ENCODE peak calls at places on chromosomes 5 and 9, in four cellular contexts. V is brain microvascular endothelial cell, I is A549, R is lower lobe of right lung. G is an unnamed sample.

GRCh38 chr5:19795218-19795617 is 192.8 kb downstream of the CDH18 start:
- DNase-seq in V (no peak), I (no peak), R (no peak), G (no peak)

GRCh38 chr9:130936285-130937117 is 2.5 kb downstream of the FIBCD1 start:
- DNase-seq in I (peak), V (peak), R (no peak), G (no peak)

GRCh38 chr5:151155777-151156731 is 1.5 kb downstream of the ANXA6 start:
- DNase-seq in I (no peak), R (no peak), V (peak), G (no peak)

GRCh38 chr5:151063136-151063544 is 17.7 kb downstream of the TNIP1 start:
- DNase-seq in V (peak), R (no peak), I (peak), G (no peak)

GRCh38 chr5:160434022-160434531 is 12.4 kb downstream of the PTTG1 start:
- DNase-seq in I (no peak), V (no peak), R (peak), G (peak)

GRCh38 chr9:14023285-14023684 is 290.7 kb downstream of the NFIB start:
- DNase-seq in I (no peak), V (no peak), R (no peak), G (no peak)

GRCh38 chr9:106575903-106576755 is 286.8 kb upstream of the ZNF462 start:
- DNase-seq in V (no peak), R (no peak), I (no peak), G (no peak)

GRCh38 chr5:74848553-74849025 is 17.6 kb downstream of the FAM169A start:
- DNase-seq in V (no peak), R (no peak), I (no peak), G (no peak)

GRCh38 chr9:114362394-114362793 is 25.4 kb downstream of the AKNA start:
- DNase-seq in R (no peak), I (no peak), V (no peak), G (no peak)

GRCh38 chr9:122661416-122661815 is at the start of gene OR1L1:
- DNase-seq in R (no peak), I (no peak), V (no peak), G (no peak)

GRCh38 chr9:68979538-68980314 is 34.2 kb downstream of the PRKACG start:
- DNase-seq in R (no peak), V (no peak), I (no peak), G (no peak)

GRCh38 chr9:5510991-5511390 is 660 bp downstream of the PDCD1LG2 start:
- DNase-seq in V (no peak), R (no peak), I (no peak), G (no peak)

GRCh38 chr9:110389148-110389783 is 51.6 kb upstream of the TXNDC8 start:
- DNase-seq in I (no peak), V (no peak), R (no peak), G (no peak)

GRCh38 chr5:32777733-32778132 is 66.6 kb downstream of the NPR3 start:
- DNase-seq in I (no peak), R (no peak), V (no peak), G (no peak)

GRCh38 chr5:108379722-108380530 is 2.0 kb downstream of the FBXL17 start:
- DNase-seq in R (no peak), V (peak), I (no peak), G (no peak)

GRCh38 chr9:121684381-121685145 is 33.1 kb downstream of the DAB2IP start:
- DNase-seq in I (peak), V (no peak), R (peak), G (peak)

GRCh38 chr9:127112683-127113539 is 9.5 kb downstream of the ANGPTL2 start:
- DNase-seq in V (no peak), I (no peak), R (peak), G (no peak)

GRCh38 chr9:91429501-91429900 is 5.9 kb upstream of the NFIL3 start:
- DNase-seq in V (no peak), I (no peak), R (no peak), G (no peak)

GRCh38 chr5:24633705-24634325 is 11.0 kb downstream of the CDH10 start:
- DNase-seq in V (peak), I (peak), R (no peak), G (no peak)

GRCh38 chr5:158433634-158434033 is 574.7 kb upstream of the CLINT1 start:
- DNase-seq in V (no peak), I (no peak), R (no peak), G (no peak)

GRCh38 chr5:75964008-75964407 is 119.2 kb upstream of the SV2C start:
- DNase-seq in R (no peak), V (no peak), I (no peak), G (no peak)

GRCh38 chr5:88780731-88781130 is 102.3 kb downstream of the MEF2C start:
- DNase-seq in V (no peak), R (no peak), I (no peak), G (no peak)

GRCh38 chr9:13432914-13433313 is 153.4 kb upstream of the MPDZ start:
- DNase-seq in V (no peak), R (no peak), I (no peak), G (no peak)

GRCh38 chr5:65326912-65327311 is 154.8 kb downstream of the ADAMTS6 start:
- DNase-seq in R (no peak), I (no peak), V (peak), G (no peak)

DNA sequence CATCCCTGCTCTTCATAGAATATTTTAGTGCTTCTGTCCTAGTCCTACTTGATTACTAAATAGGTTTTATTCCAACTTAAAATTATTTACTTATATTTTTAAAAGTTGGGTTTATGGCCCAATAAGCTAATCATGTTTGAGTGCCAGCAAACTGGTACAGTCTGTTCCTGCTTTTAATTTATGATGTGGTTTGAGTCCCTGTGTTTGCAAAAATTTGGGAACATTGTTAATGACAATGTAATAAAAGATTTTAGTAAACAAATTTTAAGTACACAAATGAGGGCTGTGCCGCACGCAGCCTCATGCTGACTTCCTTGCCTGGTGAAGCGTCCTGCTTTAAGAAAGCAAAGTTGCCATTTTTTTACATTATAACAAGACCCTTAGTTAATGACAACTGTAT is 96.9 kb upstream of the MAP1B start:
- DNase-seq in R (no peak), V (no peak), I (no peak), G (no peak)
- TF ChIP-seq CTCF in R (no peak), V (no peak), I (no peak), G (no peak)

GRCh38 chr9:7799934-7800285 is 332 bp upstream of the DMAC1 start:
- DNase-seq in V (no peak), R (no peak), I (peak), G (no peak)
- H3K4me3 ChIP-seq in V (peak), R (peak), I (peak), G (peak)

GRCh38 chr5:40685191-40685590 is 5.5 kb downstream of the PTGER4 start:
- DNase-seq in R (no peak), V (no peak), I (no peak), G (no peak)
- TF ChIP-seq CTCF in R (no peak), V (no peak), I (no peak), G (no peak)

GRCh38 chr5:136030956-136031611 is 2.3 kb downstream of the TGFBI start:
- DNase-seq in I (no peak), R (no peak), V (no peak), G (no peak)
- H3K4me3 ChIP-seq in I (peak), R (no peak), V (peak), G (no peak)

GRCh38 chr5:66587771-66588170 is 8.4 kb upstream of the MAST4 start:
- DNase-seq in I (no peak), V (no peak), R (no peak), G (peak)
- TF ChIP-seq CTCF in I (no peak), V (no peak), R (no peak), G (no peak)

DNA sequence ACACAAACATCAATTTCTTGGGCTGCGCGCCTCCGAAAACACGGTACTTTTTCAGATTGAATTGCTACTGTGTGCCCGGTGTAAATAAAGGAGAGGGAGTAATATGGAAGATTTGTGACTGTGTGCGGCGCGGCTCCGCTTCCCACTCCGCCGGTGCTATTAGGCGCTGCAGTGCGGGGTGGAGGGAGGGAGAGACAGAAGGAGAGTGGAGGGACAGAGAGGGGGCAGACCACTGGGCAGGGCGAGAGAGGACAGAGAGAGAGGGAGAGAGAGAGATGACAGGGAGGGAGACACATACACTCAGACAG is 24.8 kb upstream of the RNU6ATAC start:
- DNase-seq in R (no peak), I (no peak), V (no peak), G (no peak)
- H3K4me3 ChIP-seq in R (no peak), I (no peak), V (no peak), G (peak)

GRCh38 chr5:141121563-141121962 is at the start of gene PCDHB4:
- DNase-seq in V (no peak), I (no peak), R (no peak), G (no peak)
- TF ChIP-seq CTCF in V (no peak), I (no peak), R (peak), G (peak)

GRCh38 chr9:27791311-27791710 is 218.0 kb upstream of the C9orf72 start:
- DNase-seq in V (peak), I (no peak), R (no peak), G (no peak)
- H3K4me3 ChIP-seq in V (no peak), I (no peak), R (no peak), G (no peak)